ENCODE peak calls at places on chromosome 2, in six cellular contexts. K is naive thymus-derived CD4-positive, alpha-beta T cell; Z is mesendoderm; F is HS-5; S is GM13976; J is GM23338. P is an unnamed sample.

GRCh38 chr2:238106698-238107524 is 6.8 kb downstream of the ESPNL start:
- DNase-seq in K (no peak), J (peak; percentile 76), S (no peak), Z (peak; percentile 40), F (no peak), P (no peak)

GRCh38 chr2:65057391-65058052 is 1.3 kb downstream of the CEP68 start:
- DNase-seq in F (no peak), K (peak; percentile 88), Z (no peak), J (peak; percentile 40), S (peak; percentile 71), P (peak; percentile 65)

GRCh38 chr2:42054657-42055430 is 7.0 kb downstream of the PKDCC start:
- DNase-seq in K (no peak), Z (peak; percentile 64), J (peak; percentile 84), F (no peak), S (no peak), P (peak; percentile 72)

GRCh38 chr2:52697690-52698089 is 1069.9 kb upstream of the CHAC2 start:
- DNase-seq in F (no peak), K (no peak), Z (no peak), S (no peak), J (no peak), P (no peak)

GRCh38 chr2:38384344-38384743 is 7.3 kb upstream of the ATL2 start:
- DNase-seq in J (no peak), Z (no peak), K (no peak), F (no peak), S (no peak), P (no peak)

GRCh38 chr2:1509271-1509995 is 96.2 kb downstream of the TPO start:
- DNase-seq in J (no peak), F (no peak), K (peak; percentile 64), S (no peak), Z (no peak), P (no peak)

GRCh38 chr2:10161206-10161931 is 38.8 kb downstream of the RRM2 start:
- DNase-seq in S (no peak), F (no peak), J (no peak), K (no peak), Z (no peak), P (peak; percentile 90)

GRCh38 chr2:26401739-26402541 is at the start of gene DRC1:
- DNase-seq in J (peak; percentile 96), F (peak; percentile 13), K (no peak), Z (peak; percentile 96), S (peak; percentile 76), P (peak; percentile 65)

GRCh38 chr2:236352761-236353593 is 88.8 kb upstream of the ASB18 start:
- DNase-seq in S (peak; percentile 67), J (peak; percentile 55), Z (peak; percentile 20), F (no peak), K (peak; percentile 45), P (peak; percentile 33)

GRCh38 chr2:47344890-47345583 is 57.9 kb upstream of the MSH2 start:
- DNase-seq in S (no peak), F (no peak), K (no peak), J (peak; percentile 99), Z (peak; percentile 100), P (peak; percentile 100)

GRCh38 chr2:46018773-46019593 is 278.2 kb upstream of the EPAS1 start:
- DNase-seq in J (peak; percentile 28), S (no peak), K (no peak), Z (no peak), F (no peak), P (no peak)

GRCh38 chr2:79966882-79967281 is 337.7 kb downstream of the LRRTM1 start:
- DNase-seq in F (no peak), S (no peak), K (no peak), Z (no peak), J (no peak), P (no peak)

GRCh38 chr2:130727286-130727924 is 1.5 kb upstream of the GPR148 start:
- DNase-seq in Z (peak; percentile 95), S (peak; percentile 89), K (peak; percentile 89), F (peak; percentile 39), J (peak; percentile 92), P (peak; percentile 43)

GRCh38 chr2:241809383-241810303 is 650 bp downstream of the NEU4 start:
- DNase-seq in F (no peak), J (no peak), K (no peak), Z (no peak), S (peak; percentile 41), P (no peak)

GRCh38 chr2:171316220-171316619 is 117.6 kb downstream of the METTL8 start:
- DNase-seq in S (no peak), J (peak; percentile 89), F (no peak), K (no peak), Z (peak; percentile 75), P (no peak)

GRCh38 chr2:86631846-86632485 is 8.3 kb upstream of the RNF103 start:
- DNase-seq in F (no peak), Z (peak; percentile 34), S (no peak), K (no peak), J (peak; percentile 16), P (peak; percentile 26)

P was measured in small intestine.